ENCODE peak calls at places on chromosome 7, in seven cellular contexts. I is GM12865, N is AG08396, W is Caki2, T is fibroblast of the aortic adventitia, M is HAP-1, E is OCI-LY7. P is an unnamed sample.

GRCh38 chr7:111532625-111533024 is 29.7 kb downstream of the IMMP2L start:
- DNase-seq in I (no peak), N (no peak), W (no peak), T (peak), M (no peak), E (no peak), P (no peak)

GRCh38 chr7:66043681-66044497 is 31.7 kb upstream of the ASL start:
- DNase-seq in I (peak), N (peak), W (no peak), T (peak), M (no peak), E (no peak), P (peak)

GRCh38 chr7:46356365-46356764 is 435.3 kb upstream of the IGFBP3 start:
- DNase-seq in I (no peak), N (no peak), W (no peak), T (no peak), M (no peak), E (no peak), P (no peak)

GRCh38 chr7:3259711-3260424 is 41.2 kb upstream of the SDK1 start:
- DNase-seq in I (no peak), N (no peak), W (no peak), T (peak), M (no peak), E (no peak), P (no peak)

GRCh38 chr7:107972986-107973385 is 30.0 kb downstream of the LAMB1 start:
- DNase-seq in I (no peak), N (no peak), W (no peak), T (no peak), M (no peak), E (no peak), P (no peak)

GRCh38 chr7:104960741-104961479 is 53.1 kb upstream of the KMT2E start:
- DNase-seq in I (peak), N (no peak), W (no peak), T (peak), M (no peak), E (peak), P (no peak)

GRCh38 chr7:158275711-158276413 is 311.8 kb downstream of the PTPRN2 start:
- DNase-seq in I (no peak), N (no peak), W (no peak), T (no peak), M (no peak), E (no peak), P (no peak)

GRCh38 chr7:55326079-55326847 is 38.9 kb upstream of the LANCL2 start:
- DNase-seq in I (no peak), N (no peak), W (no peak), T (peak), M (no peak), E (no peak), P (no peak)

GRCh38 chr7:143384148-143384547 is 3.0 kb downstream of the ZYX start:
- DNase-seq in I (no peak), N (no peak), W (no peak), T (peak), M (no peak), E (no peak), P (no peak)

GRCh38 chr7:50679218-50680007 is 103.3 kb downstream of the GRB10 start:
- DNase-seq in I (peak), N (peak), W (peak), T (peak), M (no peak), E (peak), P (peak)

GRCh38 chr7:148286150-148286549 is 304.4 kb upstream of the C7orf33 start:
- DNase-seq in I (no peak), N (no peak), W (peak), T (no peak), M (no peak), E (peak), P (no peak)

GRCh38 chr7:129359641-129360040 is 74.6 kb upstream of the STRIP2 start:
- DNase-seq in I (no peak), N (no peak), W (no peak), T (no peak), M (no peak), E (no peak), P (no peak)

GRCh38 chr7:129150199-129150996 is 5.9 kb downstream of the TSPAN33 start:
- DNase-seq in I (no peak), N (no peak), W (no peak), T (no peak), M (no peak), E (no peak), P (no peak)

GRCh38 chr7:54690892-54691291 is 68.1 kb downstream of the SEC61G start:
- DNase-seq in I (no peak), N (no peak), W (no peak), T (no peak), M (no peak), E (no peak), P (no peak)

GRCh38 chr7:128938524-128939074 is 872 bp downstream of the IRF5 start:
- DNase-seq in I (peak), N (no peak), W (peak), T (no peak), M (no peak), E (no peak), P (peak)

GRCh38 chr7:92250603-92251002 is 4.8 kb downstream of the ANKIB1 start:
- DNase-seq in I (no peak), N (no peak), W (no peak), T (no peak), M (no peak), E (no peak), P (no peak)

GRCh38 chr7:69256634-69257081 is 341.6 kb upstream of the AUTS2 start:
- DNase-seq in I (no peak), N (no peak), W (no peak), T (no peak), M (no peak), E (no peak), P (no peak)

GRCh38 chr7:50653997-50654425 is 88.8 kb upstream of the DDC start:
- DNase-seq in I (no peak), N (no peak), W (no peak), T (peak), M (no peak), E (no peak), P (no peak)

GRCh38 chr7:117562732-117563131 is 82.9 kb downstream of the CFTR start:
- DNase-seq in I (no peak), N (no peak), W (no peak), T (peak), M (no peak), E (no peak), P (no peak)

GRCh38 chr7:130996841-130997231 is 262.8 kb upstream of the KLF14 start:
- DNase-seq in I (no peak), N (no peak), W (no peak), T (peak), M (no peak), E (no peak), P (peak)

GRCh38 chr7:712601-713457 is 13.7 kb upstream of the DNAAF5 start:
- DNase-seq in I (no peak), N (no peak), W (no peak), T (no peak), M (no peak), E (no peak), P (no peak)

GRCh38 chr7:139853576-139854511 is 24.8 kb downstream of the TBXAS1 start:
- DNase-seq in I (no peak), N (peak), W (no peak), T (peak), M (no peak), E (no peak), P (no peak)

GRCh38 chr7:18693401-18693800 is 197.9 kb downstream of the HDAC9 start:
- DNase-seq in I (peak), N (peak), W (no peak), T (peak), M (peak), E (no peak), P (no peak)

GRCh38 chr7:77338883-77339629 is 77.1 kb downstream of the GSAP start:
- DNase-seq in I (no peak), N (no peak), W (no peak), T (peak), M (no peak), E (no peak), P (no peak)

GRCh38 chr7:28348631-28349030 is 63.7 kb upstream of the CREB5 start:
- DNase-seq in I (no peak), N (no peak), W (no peak), T (no peak), M (no peak), E (no peak), P (no peak)

GRCh38 chr7:95470452-95470851 is 15.3 kb upstream of the ASB4 start:
- DNase-seq in I (peak), N (no peak), W (no peak), T (no peak), M (peak), E (peak), P (no peak)

GRCh38 chr7:112080441-112080840 is 125.8 kb downstream of the DOCK4 start:
- DNase-seq in I (peak), N (peak), W (peak), T (peak), M (no peak), E (peak), P (peak)

GRCh38 chr7:101588131-101588935 is 40.8 kb downstream of the MYL10 start:
- DNase-seq in I (no peak), N (peak), W (no peak), T (no peak), M (no peak), E (no peak), P (no peak)

GRCh38 chr7:157992511-157993160 is 595.0 kb downstream of the PTPRN2 start:
- DNase-seq in I (no peak), N (no peak), W (no peak), T (no peak), M (no peak), E (no peak), P (no peak)

GRCh38 chr7:80412842-80413241 is 99.0 kb downstream of the GNAT3 start:
- DNase-seq in I (no peak), N (no peak), W (no peak), T (peak), M (no peak), E (no peak), P (no peak)

P was measured in germinal center.